ENCODE peak calls at places on chromosomes 12 and 14, in five cellular contexts. One of them, this sample, is unnamed.

GRCh38 chr12:77894548-77894947 is 63.9 kb downstream of the NAV3 start:
- DNase-seq in K562: no peak
- DNase-seq in HepG2: no peak
- DNase-seq in suprapubic skin: no peak
- DNase-seq in HCT116: no peak
- DNase-seq in this sample: no peak

GRCh38 chr12:51678086-51678724 is 87.2 kb downstream of the SCN8A start:
- DNase-seq in K562: peak
- DNase-seq in HepG2: peak
- DNase-seq in suprapubic skin: no peak
- DNase-seq in HCT116: peak
- DNase-seq in this sample: peak

GRCh38 chr14:80839743-80840142 is 101.8 kb downstream of the CEP128 start:
- DNase-seq in K562: no peak
- DNase-seq in HepG2: no peak
- DNase-seq in suprapubic skin: no peak
- DNase-seq in HCT116: no peak
- DNase-seq in this sample: no peak

GRCh38 chr12:64682572-64683277 is 72.4 kb downstream of the RASSF3 start:
- DNase-seq in K562: no peak
- DNase-seq in HepG2: no peak
- DNase-seq in suprapubic skin: no peak
- DNase-seq in HCT116: no peak
- DNase-seq in this sample: peak

GRCh38 chr14:50832935-50833607 is 2.1 kb upstream of the NIN start:
- DNase-seq in K562: no peak
- DNase-seq in HepG2: peak
- DNase-seq in suprapubic skin: no peak
- DNase-seq in HCT116: no peak
- DNase-seq in this sample: no peak

GRCh38 chr12:51590347-51591019 is 550 bp upstream of the SCN8A start:
- DNase-seq in K562: peak
- DNase-seq in HepG2: peak
- DNase-seq in suprapubic skin: no peak
- DNase-seq in HCT116: peak
- DNase-seq in this sample: peak

GRCh38 chr12:6120796-6121473 is 3.5 kb downstream of the VWF start:
- DNase-seq in K562: no peak
- DNase-seq in HepG2: no peak
- DNase-seq in suprapubic skin: no peak
- DNase-seq in HCT116: no peak
- DNase-seq in this sample: no peak

GRCh38 chr14:99263564-99264330 is 8.2 kb downstream of the BCL11B start:
- DNase-seq in K562: no peak
- DNase-seq in HepG2: no peak
- DNase-seq in suprapubic skin: no peak
- DNase-seq in HCT116: no peak
- DNase-seq in this sample: no peak

GRCh38 chr14:68327231-68327630 is 465.6 kb downstream of the ZFP36L1 start:
- DNase-seq in K562: no peak
- DNase-seq in HepG2: no peak
- DNase-seq in suprapubic skin: no peak
- DNase-seq in HCT116: no peak
- DNase-seq in this sample: no peak

GRCh38 chr14:105213396-105213795 is 32.3 kb upstream of the NUDT14 start:
- DNase-seq in K562: no peak
- DNase-seq in HepG2: no peak
- DNase-seq in suprapubic skin: no peak
- DNase-seq in HCT116: no peak
- DNase-seq in this sample: no peak

GRCh38 chr12:68332726-68333630 is 816 bp upstream of the MDM1 start:
- DNase-seq in K562: no peak
- DNase-seq in HepG2: no peak
- DNase-seq in suprapubic skin: no peak
- DNase-seq in HCT116: no peak
- DNase-seq in this sample: no peak

GRCh38 chr12:51023625-51024395 is 2.4 kb downstream of the SLC11A2 start:
- DNase-seq in K562: peak
- DNase-seq in HepG2: peak
- DNase-seq in suprapubic skin: no peak
- DNase-seq in HCT116: no peak
- DNase-seq in this sample: no peak

GRCh38 chr14:62409185-62409584 is 636.1 kb downstream of the KCNH5 start:
- DNase-seq in K562: no peak
- DNase-seq in HepG2: no peak
- DNase-seq in suprapubic skin: no peak
- DNase-seq in HCT116: no peak
- DNase-seq in this sample: no peak

GRCh38 chr14:74965770-74966153 is 10.4 kb upstream of the PGF start:
- DNase-seq in K562: no peak
- DNase-seq in HepG2: no peak
- DNase-seq in suprapubic skin: no peak
- DNase-seq in HCT116: no peak
- DNase-seq in this sample: no peak

GRCh38 chr14:67729072-67729561 is 27.4 kb downstream of the RDH12 start:
- DNase-seq in K562: no peak
- DNase-seq in HepG2: peak
- DNase-seq in suprapubic skin: no peak
- DNase-seq in HCT116: no peak
- DNase-seq in this sample: peak

GRCh38 chr14:93654599-93654998 is 133.7 kb downstream of the PRIMA1 start:
- DNase-seq in K562: no peak
- DNase-seq in HepG2: no peak
- DNase-seq in suprapubic skin: no peak
- DNase-seq in HCT116: no peak
- DNase-seq in this sample: no peak

GRCh38 chr14:51302319-51303030 is 62.4 kb downstream of the TMX1 start:
- DNase-seq in K562: no peak
- DNase-seq in HepG2: no peak
- DNase-seq in suprapubic skin: no peak
- DNase-seq in HCT116: no peak
- DNase-seq in this sample: no peak

GRCh38 chr14:69685217-69685616 is 73.8 kb downstream of the SUSD6 start:
- DNase-seq in K562: peak
- DNase-seq in HepG2: no peak
- DNase-seq in suprapubic skin: no peak
- DNase-seq in HCT116: no peak
- DNase-seq in this sample: no peak

GRCh38 chr12:116864371-116865160 is 16.7 kb downstream of the HRK start:
- DNase-seq in K562: no peak
- DNase-seq in HepG2: peak
- DNase-seq in suprapubic skin: no peak
- DNase-seq in HCT116: no peak
- DNase-seq in this sample: no peak

GRCh38 chr14:104822821-104823615 is 22.1 kb downstream of the ZBTB42 start:
- DNase-seq in K562: no peak
- DNase-seq in HepG2: no peak
- DNase-seq in suprapubic skin: no peak
- DNase-seq in HCT116: no peak
- DNase-seq in this sample: no peak

GRCh38 chr14:62209287-62209899 is 447.2 kb downstream of the SNAPC1 start:
- DNase-seq in K562: no peak
- DNase-seq in HepG2: no peak
- DNase-seq in suprapubic skin: no peak
- DNase-seq in HCT116: no peak
- DNase-seq in this sample: no peak

GRCh38 chr14:85423889-85424288 is 106.1 kb upstream of the FLRT2 start:
- DNase-seq in K562: no peak
- DNase-seq in HepG2: no peak
- DNase-seq in suprapubic skin: no peak
- DNase-seq in HCT116: no peak
- DNase-seq in this sample: no peak

GRCh38 chr12:56151672-56152131 is 685 bp upstream of the MYL6B start:
- DNase-seq in K562: peak
- DNase-seq in HepG2: peak
- DNase-seq in suprapubic skin: no peak
- DNase-seq in HCT116: peak
- DNase-seq in this sample: peak

GRCh38 chr12:121845699-121846098 is 13.0 kb downstream of the HPD start:
- DNase-seq in K562: no peak
- DNase-seq in HepG2: no peak
- DNase-seq in suprapubic skin: no peak
- DNase-seq in HCT116: no peak
- DNase-seq in this sample: no peak

GRCh38 chr12:51320695-51321320 is 3.2 kb downstream of the BIN2 start:
- DNase-seq in K562: peak
- DNase-seq in HepG2: no peak
- DNase-seq in suprapubic skin: no peak
- DNase-seq in HCT116: no peak
- DNase-seq in this sample: peak

GRCh38 chr14:55115861-55116245 is 13.2 kb upstream of the LGALS3 start:
- DNase-seq in K562: no peak
- DNase-seq in HepG2: no peak
- DNase-seq in suprapubic skin: no peak
- DNase-seq in HCT116: no peak
- DNase-seq in this sample: no peak

GRCh38 chr14:55116246-55117030 is 12.6 kb upstream of the LGALS3 start:
- DNase-seq in K562: no peak
- DNase-seq in HepG2: peak
- DNase-seq in suprapubic skin: no peak
- DNase-seq in HCT116: no peak
- DNase-seq in this sample: peak

GRCh38 chr14:55118761-55119160 is 10.3 kb upstream of the LGALS3 start:
- DNase-seq in K562: no peak
- DNase-seq in HepG2: no peak
- DNase-seq in suprapubic skin: peak
- DNase-seq in HCT116: no peak
- DNase-seq in this sample: no peak

GRCh38 chr14:55115433-55115832 is 13.6 kb upstream of the LGALS3 start:
- DNase-seq in K562: no peak
- DNase-seq in HepG2: no peak
- DNase-seq in suprapubic skin: no peak
- DNase-seq in HCT116: no peak
- DNase-seq in this sample: no peak

DNA sequence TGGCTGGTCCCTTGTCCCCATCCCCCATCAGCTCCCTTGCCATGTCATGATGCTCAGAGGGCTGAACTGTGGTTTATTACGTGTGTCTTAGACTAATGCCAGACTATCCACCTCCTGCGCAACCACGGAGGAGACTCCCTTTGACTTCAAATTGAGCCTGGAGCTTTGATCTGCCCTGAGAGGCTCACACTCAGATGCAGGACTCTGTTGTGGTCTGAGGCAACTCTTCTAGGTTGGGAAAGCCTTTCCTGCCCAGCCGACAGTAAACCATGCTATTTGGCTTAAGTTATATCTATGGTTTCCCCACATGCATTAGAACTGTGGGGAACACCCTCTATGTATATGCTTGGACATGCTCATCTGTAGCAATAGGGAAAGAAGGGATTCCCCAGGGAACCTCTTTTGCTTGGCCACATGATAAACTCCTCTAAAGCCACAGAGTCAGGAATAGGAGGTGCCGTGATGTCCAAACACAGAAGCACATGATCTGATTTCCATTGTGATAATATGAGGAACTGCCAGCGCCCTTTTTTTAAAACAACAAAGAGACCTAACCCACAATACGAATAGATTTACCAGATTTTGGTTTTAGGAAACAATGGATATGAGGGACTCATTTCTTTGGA is 11.1 kb upstream of the LGALS3 start:
- DNase-seq in K562: no peak
- DNase-seq in HepG2: no peak
- DNase-seq in suprapubic skin: peak
- DNase-seq in HCT116: no peak
- DNase-seq in this sample: no peak
- TF ChIP-seq POLR2A in K562: no peak
- TF ChIP-seq POLR2A in HepG2: no peak
- TF ChIP-seq POLR2A in suprapubic skin: no peak
- TF ChIP-seq POLR2A in HCT116: no peak
- TF ChIP-seq POLR2A in this sample: no peak

DNA sequence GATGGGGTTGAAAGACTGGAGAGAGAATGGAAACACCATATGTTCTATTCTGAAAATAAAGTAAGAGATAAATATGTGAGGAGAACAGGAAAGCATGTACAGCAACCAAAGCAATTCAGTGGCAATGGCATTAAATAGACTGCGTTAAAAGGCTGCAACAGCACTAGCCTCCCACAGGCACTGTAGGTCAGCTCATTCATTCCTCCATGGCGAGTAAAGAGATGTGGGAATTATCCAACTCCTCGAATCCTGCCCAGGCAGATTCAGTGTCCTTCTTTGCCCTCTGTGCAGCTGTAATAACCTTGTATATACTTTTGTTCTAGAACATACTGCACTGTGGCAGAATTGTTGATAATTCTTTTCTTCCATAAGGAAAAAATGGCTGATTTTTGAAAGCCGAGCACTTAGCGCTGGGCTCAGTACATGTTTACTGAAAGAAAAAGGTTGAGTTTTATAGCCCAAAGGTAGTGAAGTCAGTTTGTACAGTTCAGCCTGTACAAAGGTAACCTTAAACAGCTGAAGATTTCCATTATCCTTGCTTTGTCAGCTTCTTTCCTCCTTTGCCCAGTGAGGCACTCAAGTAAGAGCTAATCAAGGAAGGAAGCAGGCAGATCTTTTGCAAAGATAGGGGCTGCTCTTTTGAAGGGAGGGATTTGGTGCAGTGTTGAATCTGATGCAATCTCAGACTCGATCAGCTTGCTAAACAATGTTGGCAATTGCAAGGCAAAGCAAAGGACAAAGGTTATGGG is 44.0 kb downstream of the ANO6 start:
- DNase-seq in K562: no peak
- DNase-seq in HepG2: peak
- DNase-seq in suprapubic skin: no peak
- DNase-seq in HCT116: no peak
- DNase-seq in this sample: no peak
- TF ChIP-seq POLR2AphosphoS5 in K562: no peak
- TF ChIP-seq POLR2AphosphoS5 in HepG2: peak
- TF ChIP-seq POLR2AphosphoS5 in suprapubic skin: no peak
- TF ChIP-seq POLR2AphosphoS5 in HCT116: no peak
- TF ChIP-seq POLR2AphosphoS5 in this sample: no peak

DNA sequence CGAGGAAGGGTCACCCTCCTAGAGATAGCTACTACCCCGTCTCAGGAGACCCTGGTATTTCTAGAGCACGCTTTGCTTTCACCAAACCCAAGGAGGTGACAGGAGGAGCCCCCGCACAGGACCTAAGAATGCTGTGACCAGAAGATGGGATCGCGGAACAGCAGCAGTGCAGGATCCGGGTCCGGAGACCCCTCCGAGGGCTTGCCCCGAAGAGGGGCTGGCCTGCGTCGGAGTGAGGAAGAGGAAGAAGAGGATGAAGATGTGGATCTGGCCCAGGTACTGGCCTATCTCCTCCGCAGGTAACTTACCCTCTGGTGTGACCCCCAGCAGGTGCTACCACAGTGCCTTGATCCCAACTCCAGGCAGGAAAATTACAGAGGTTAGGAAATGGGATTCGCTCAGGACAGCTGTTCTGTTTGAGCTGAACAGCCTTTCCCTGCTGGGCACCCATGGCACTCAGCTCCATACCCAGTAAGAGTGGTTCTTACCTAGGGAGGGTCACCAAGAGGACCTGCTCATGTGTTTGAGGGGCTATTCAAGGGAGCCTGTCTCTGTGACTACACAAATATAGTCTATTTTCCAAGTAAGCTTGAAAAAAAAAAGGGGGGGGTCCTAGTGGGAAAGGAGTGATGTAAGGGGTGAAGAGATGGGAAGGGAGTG is 832 bp upstream of the NRL start:
- DNase-seq in K562: no peak
- DNase-seq in HepG2: no peak
- DNase-seq in suprapubic skin: no peak
- DNase-seq in HCT116: no peak
- DNase-seq in this sample: no peak
- H3K27ac ChIP-seq in K562: peak
- H3K27ac ChIP-seq in HepG2: peak
- H3K27ac ChIP-seq in suprapubic skin: peak
- H3K27ac ChIP-seq in HCT116: peak
- H3K27ac ChIP-seq in this sample: peak

GRCh38 chr12:91179315-91179714 is 3.3 kb downstream of the DCN start:
- DNase-seq in K562: no peak
- DNase-seq in HepG2: no peak
- DNase-seq in suprapubic skin: peak
- DNase-seq in HCT116: no peak
- DNase-seq in this sample: no peak
- TF ChIP-seq POLR2A in K562: no peak
- TF ChIP-seq POLR2A in HepG2: no peak
- TF ChIP-seq POLR2A in suprapubic skin: peak
- TF ChIP-seq POLR2A in HCT116: no peak
- TF ChIP-seq POLR2A in this sample: peak

This sample was measured in transverse colon.